ENCODE peak calls at places on chromosomes 12 and 14, in five cellular contexts. L is Panc1, Z is psoas muscle, M is cardiac muscle cell, J is thyroid gland. E is an unnamed sample.

GRCh38 chr14:101587403-101587998 is 26.2 kb downstream of the DIO3 start:
- DNase-seq in L (no peak), M (no peak), Z (no peak), J (no peak), E (no peak)

GRCh38 chr14:95536036-95536577 is 1.3 kb downstream of the GLRX5 start:
- DNase-seq in Z (no peak), M (no peak), J (no peak), L (no peak), E (no peak)

GRCh38 chr12:63079791-63080395 is 71.1 kb downstream of the AVPR1A start:
- DNase-seq in L (no peak), Z (no peak), J (peak; percentile 5), M (no peak), E (no peak)

GRCh38 chr12:98911396-98911795 is 266.3 kb downstream of the APAF1 start:
- DNase-seq in M (no peak), J (no peak), Z (no peak), L (no peak), E (no peak)

GRCh38 chr12:48349471-48349870 is 1.2 kb downstream of the ZNF641 start:
- DNase-seq in Z (no peak), J (no peak), M (no peak), L (no peak), E (no peak)

GRCh38 chr12:37666069-37666781 is 650.3 kb upstream of the ALG10B start:
- DNase-seq in M (no peak), L (no peak), J (no peak), Z (no peak), E (peak; percentile 27)

GRCh38 chr12:10708862-10709261 is 14.3 kb downstream of the YBX3 start:
- DNase-seq in Z (no peak), M (peak; percentile 46), L (no peak), J (no peak), E (no peak)

GRCh38 chr12:91588874-91589454 is 406.3 kb upstream of the DCN start:
- DNase-seq in J (no peak), L (no peak), Z (no peak), M (no peak), E (no peak)

GRCh38 chr12:111582133-111582747 is 16.9 kb downstream of the ATXN2 start:
- DNase-seq in J (no peak), M (no peak), Z (no peak), L (no peak), E (no peak)

GRCh38 chr14:36383674-36384421 is 63.4 kb upstream of the MBIP start:
- DNase-seq in J (peak; percentile 93), M (no peak), Z (peak; percentile 39), L (no peak), E (peak; percentile 84)

GRCh38 chr12:130357241-130357640 is 19.6 kb downstream of the PIWIL1 start:
- DNase-seq in M (no peak), Z (no peak), L (no peak), J (peak; percentile 55), E (no peak)

GRCh38 chr12:52044284-52044983 is 6.8 kb upstream of the NR4A1 start:
- DNase-seq in L (no peak), M (no peak), J (peak; percentile 83), Z (peak; percentile 91), E (peak; percentile 96)

GRCh38 chr12:4664111-4664510 is 15.2 kb downstream of the NDUFA9 start:
- DNase-seq in J (no peak), L (no peak), M (no peak), Z (no peak), E (no peak)

GRCh38 chr14:68444449-68445168 is 348.3 kb downstream of the ZFP36L1 start:
- DNase-seq in Z (peak; percentile 30), L (no peak), J (peak; percentile 48), M (no peak), E (no peak)

GRCh38 chr12:115640929-115641328 is 636.6 kb downstream of the MED13L start:
- DNase-seq in M (no peak), Z (no peak), L (no peak), J (no peak), E (no peak)

DNA sequence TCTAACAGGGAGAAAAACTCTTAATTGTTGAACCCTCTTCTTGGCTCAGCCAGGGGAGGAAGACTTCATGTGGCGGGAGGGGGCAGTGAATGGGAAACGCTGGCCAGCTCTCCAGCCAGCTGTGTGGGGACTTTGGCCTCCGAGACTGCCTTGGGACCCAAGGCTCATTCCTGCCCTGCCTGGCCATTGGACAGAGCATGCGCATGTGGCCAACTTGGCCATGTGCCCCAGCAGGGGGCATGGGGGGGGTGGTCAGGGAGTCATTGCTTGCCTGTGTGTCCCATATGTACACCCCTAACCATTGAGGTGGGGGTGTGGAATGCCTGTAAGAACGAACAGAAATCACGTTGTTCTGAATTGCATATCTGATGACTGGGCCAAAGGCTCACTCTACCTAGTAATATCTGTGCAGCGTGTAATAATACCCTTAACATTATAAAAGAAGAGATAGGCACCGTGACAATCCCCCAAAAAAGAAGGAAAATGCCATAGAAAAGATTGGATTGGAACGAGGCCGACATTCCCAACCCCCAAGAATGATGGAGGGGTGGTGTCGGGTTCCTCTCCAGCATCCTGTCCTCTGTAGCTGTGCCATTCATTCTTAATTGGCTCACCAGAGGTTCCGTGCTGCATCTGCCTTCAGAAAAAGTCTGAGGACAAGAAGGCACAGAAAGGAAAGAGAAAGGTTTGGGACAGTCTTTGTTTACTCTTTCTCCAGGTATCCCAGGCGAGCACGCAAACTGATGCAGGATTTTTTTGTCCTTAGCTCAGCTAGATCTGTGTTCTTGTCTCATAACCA is 3.5 kb upstream of the FAR2 start:
- DNase-seq in M (no peak), J (no peak), Z (no peak), L (no peak), E (no peak)
- H3K27me3 ChIP-seq in M (peaks cover 36% of the 10 kb centered on the region), J (no peaks in the 10 kb centered on the region), Z (peaks cover 12% of the 10 kb centered on the region), L (peaks cover 8% of the 10 kb centered on the region), E (no peaks in the 10 kb centered on the region)

DNA sequence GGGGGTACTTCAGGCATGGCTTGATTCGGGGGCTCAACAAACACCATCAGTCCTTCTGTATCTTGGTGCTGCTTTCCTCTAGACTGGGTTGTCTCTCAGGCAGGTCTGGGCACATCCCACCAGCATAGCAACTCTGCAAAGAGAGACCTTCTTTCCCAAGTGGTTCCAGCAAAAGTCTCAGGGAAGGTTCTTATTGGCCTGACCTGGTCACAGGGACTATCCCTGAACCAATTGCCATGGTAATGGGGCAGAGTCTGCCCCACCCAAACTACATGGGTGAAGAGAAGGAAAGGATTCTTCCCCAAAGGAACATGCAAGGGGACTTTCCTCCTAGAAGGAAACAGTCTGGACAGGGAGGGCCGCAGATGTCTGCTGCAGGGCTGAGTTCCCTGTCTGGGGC is 122.2 kb upstream of the NCOR2 start:
- DNase-seq in Z (no peak), J (no peak), M (no peak), L (no peak), E (no peak)
- H3K4me1 ChIP-seq in Z (peaks cover 25% of the 10 kb centered on the region), J (peaks cover 30% of the 10 kb centered on the region), M (no peaks in the 10 kb centered on the region), L (peaks cover 45% of the 10 kb centered on the region), E (no peaks in the 10 kb centered on the region)

GRCh38 chr12:59044791-59045190 is 124.5 kb upstream of the LRIG3 start:
- DNase-seq in L (no peak), M (no peak), J (no peak), Z (no peak), E (no peak)

GRCh38 chr12:59041241-59042121 is 121.2 kb upstream of the LRIG3 start:
- DNase-seq in Z (no peak), L (peak; percentile 25), M (no peak), J (no peak), E (no peak)

GRCh38 chr12:59046763-59047534 is 126.6 kb upstream of the LRIG3 start:
- DNase-seq in J (no peak), Z (no peak), M (no peak), L (no peak), E (no peak)
- H3K27ac ChIP-seq in J (no peak overlapping the region), Z (no peak overlapping the region), M (no peak overlapping the region), L (no peak overlapping the region), E (no peak overlapping the region)

GRCh38 chr14:105482486-105483110 is 4.1 kb upstream of the CRIP1 start:
- DNase-seq in M (no peak), J (no peak), L (no peak), Z (no peak), E (no peak)

GRCh38 chr14:105485720-105486332 is 860 bp upstream of the CRIP1 start:
- DNase-seq in L (no peak), J (no peak), Z (no peak), M (peak; percentile 71), E (no peak)

GRCh38 chr14:105483300-105484068 is 3.2 kb upstream of the CRIP1 start:
- DNase-seq in J (peak; percentile 56), M (no peak), Z (no peak), L (no peak), E (peak; percentile 80)

GRCh38 chr14:105484997-105485393 is 1.7 kb upstream of the CRIP1 start:
- DNase-seq in J (no peak), Z (no peak), L (no peak), M (no peak), E (no peak)

GRCh38 chr14:105484069-105484996 is 2.4 kb upstream of the CRIP1 start:
- DNase-seq in L (no peak), M (no peak), Z (peak; percentile 64), J (no peak), E (peak; percentile 78)
- H3K27me3 ChIP-seq in L (no peaks in the 10 kb centered on the region), M (peaks cover 2% of the 10 kb centered on the region), Z (no peaks in the 10 kb centered on the region), J (no peaks in the 10 kb centered on the region), E (no peaks in the 10 kb centered on the region)

GRCh38 chr12:12823811-12824210 is 10.7 kb downstream of the DDX47 start:
- DNase-seq in Z (no peak), L (no peak), M (no peak), J (no peak), E (no peak)
- H3K4me1 ChIP-seq in Z (peaks cover 5% of the 10 kb centered on the region), L (peaks cover 55% of the 10 kb centered on the region), M (peaks cover 4% of the 10 kb centered on the region), J (peaks cover 44% of the 10 kb centered on the region), E (no peaks in the 10 kb centered on the region)

GRCh38 chr14:70394674-70395073 is 22.2 kb downstream of the SYNJ2BP start:
- DNase-seq in M (no peak), J (no peak), L (no peak), Z (no peak), E (no peak)

GRCh38 chr14:70392676-70393075 is 24.2 kb downstream of the SYNJ2BP start:
- DNase-seq in J (no peak), M (no peak), L (no peak), Z (no peak), E (no peak)

DNA sequence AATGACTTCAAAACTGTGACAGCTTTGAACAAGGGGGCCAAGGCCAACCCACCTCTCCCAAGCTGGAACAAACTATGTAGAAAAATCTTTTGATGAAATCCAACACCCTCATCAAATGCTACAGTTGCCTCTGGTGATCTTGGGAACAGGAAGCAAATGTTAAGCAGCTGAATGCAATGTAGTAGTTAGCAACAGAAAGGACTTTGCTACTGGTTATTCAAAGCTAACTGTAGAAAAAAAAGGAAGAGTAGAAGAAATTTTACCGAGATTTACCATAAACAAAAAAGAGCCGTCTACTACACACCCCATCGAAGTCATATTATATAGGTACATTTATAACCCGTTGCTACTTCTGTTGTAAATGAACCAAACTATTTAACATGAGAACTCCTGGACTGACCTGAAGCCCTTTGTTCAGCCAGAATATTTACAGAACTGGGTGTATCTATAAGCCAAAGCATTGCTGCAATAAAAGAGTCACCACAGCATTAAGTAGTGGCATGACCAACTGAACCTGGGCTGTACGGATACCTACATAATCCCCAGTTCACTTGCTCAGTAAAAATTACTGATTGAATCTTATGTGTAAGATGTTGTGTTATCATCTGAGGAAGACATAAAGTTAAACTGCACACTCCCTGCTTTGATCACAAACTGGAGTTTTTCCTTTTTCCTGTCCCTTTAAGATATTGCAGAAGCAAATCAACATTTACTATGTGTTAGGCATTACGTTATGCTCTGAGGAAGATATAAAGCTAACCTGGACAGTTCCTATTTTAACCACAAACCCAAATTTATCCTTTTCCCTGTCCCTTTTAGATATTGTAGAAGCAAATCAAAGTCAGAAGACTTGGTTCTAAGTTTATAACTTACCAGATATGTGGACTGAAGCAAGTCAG is 25.1 kb downstream of the SYNJ2BP start:
- DNase-seq in J (no peak), L (no peak), Z (no peak), M (no peak), E (no peak)
- H3K27ac ChIP-seq in J (no peak overlapping the region), L (no peak overlapping the region), Z (no peak overlapping the region), M (no peak overlapping the region), E (no peak overlapping the region)

E was measured in aorta.